ENCODE peak calls at places on chromosome 12, in eight cellular contexts. H is SK-N-SH; A is skeletal muscle cell; X is lower leg skin; Z is stimulated activated CD8-positive, alpha-beta memory T cell treated with anti-CD3 and anti-CD28 coated beads, Interleukin-7, amount 100 ng/mL, for 1 hour; N is aorta; G is activated naive CD4-positive, alpha-beta T cell; F is LoVo. C is an unnamed sample.

GRCh38 chr12:106112094-106112822 is 26.5 kb downstream of the NUAK1 start:
- DNase-seq in H (peak), A (no peak), X (peak), Z (no peak), N (no peak), G (no peak), F (no peak), C (no peak)

GRCh38 chr12:69096669-69097364 is 142.6 kb upstream of the CPSF6 start:
- DNase-seq in H (no peak), A (no peak), X (no peak), Z (no peak), N (no peak), G (no peak), F (no peak), C (no peak)

GRCh38 chr12:96811083-96811482 is 96.0 kb upstream of the NEDD1 start:
- DNase-seq in H (no peak), A (peak), X (no peak), Z (no peak), N (no peak), G (no peak), F (peak), C (no peak)

GRCh38 chr12:86230516-86231146 is 25.6 kb downstream of the MGAT4C start:
- DNase-seq in H (no peak), A (peak), X (no peak), Z (no peak), N (no peak), G (no peak), F (no peak), C (no peak)

GRCh38 chr12:131672941-131673330 is 38.0 kb upstream of the SFSWAP start:
- DNase-seq in H (no peak), A (no peak), X (no peak), Z (no peak), N (no peak), G (no peak), F (no peak), C (no peak)

GRCh38 chr12:120887253-120888043 is 16.7 kb downstream of the SPPL3 start:
- DNase-seq in H (no peak), A (no peak), X (no peak), Z (no peak), N (no peak), G (no peak), F (no peak), C (no peak)

GRCh38 chr12:94704452-94704871 is 54.1 kb upstream of the TMCC3 start:
- DNase-seq in H (no peak), A (peak), X (no peak), Z (no peak), N (no peak), G (no peak), F (no peak), C (no peak)

GRCh38 chr12:91367234-91367849 is 184.7 kb upstream of the DCN start:
- DNase-seq in H (no peak), A (no peak), X (no peak), Z (no peak), N (no peak), G (no peak), F (no peak), C (no peak)

GRCh38 chr12:24062642-24063245 is 113.3 kb upstream of the SOX5 start:
- DNase-seq in H (no peak), A (no peak), X (no peak), Z (no peak), N (no peak), G (no peak), F (no peak), C (no peak)

GRCh38 chr12:6171409-6172015 is 28.7 kb upstream of the CD9 start:
- DNase-seq in H (no peak), A (no peak), X (no peak), Z (no peak), N (no peak), G (no peak), F (no peak), C (no peak)

GRCh38 chr12:12791756-12792346 is 6.4 kb downstream of the APOLD1 start:
- DNase-seq in H (peak), A (no peak), X (no peak), Z (no peak), N (no peak), G (no peak), F (no peak), C (no peak)

GRCh38 chr12:26658991-26659390 is 174.0 kb downstream of the ITPR2 start:
- DNase-seq in H (no peak), A (peak), X (no peak), Z (no peak), N (no peak), G (no peak), F (no peak), C (no peak)

GRCh38 chr12:101490286-101490920 is 15.3 kb downstream of the SPIC start:
- DNase-seq in H (no peak), A (no peak), X (no peak), Z (no peak), N (no peak), G (no peak), F (peak), C (peak)

GRCh38 chr12:99959549-99960170 is 25.1 kb downstream of the ANKS1B start:
- DNase-seq in H (peak), A (no peak), X (no peak), Z (no peak), N (no peak), G (no peak), F (no peak), C (no peak)

GRCh38 chr12:19547258-19547657 is 108.0 kb downstream of the AEBP2 start:
- DNase-seq in H (no peak), A (no peak), X (no peak), Z (no peak), N (no peak), G (no peak), F (no peak), C (no peak)

C was measured in NCI-H748 treated with DMSO at 0.1 percent for 48 hours.